ENCODE peak calls at places on chromosome 9, in ten cellular contexts. R is AG10803, N is GM23338, T is HepG2, K is heart right ventricle, Y is heart left ventricle, M is cardiac fibroblast, J is fibroblast of pulmonary artery, I is brain microvascular endothelial cell, E is adrenal gland. L is an unnamed sample.

GRCh38 chr9:116234091-116234490 is 80.5 kb downstream of the PAPPA start:
- DNase-seq in Y (no peak), N (no peak), K (no peak), T (no peak), R (peak), J (peak), M (peak), I (peak), E (no peak), L (peak)

GRCh38 chr9:112124156-112124555 is 50.9 kb downstream of the SUSD1 start:
- DNase-seq in J (no peak), R (no peak), E (no peak), M (no peak), N (no peak), Y (no peak), T (no peak), I (no peak), K (no peak), L (no peak)

GRCh38 chr9:71518045-71518888 is 250.0 kb downstream of the CEMIP2 start:
- DNase-seq in R (peak), M (peak), Y (no peak), K (no peak), I (no peak), J (peak), N (no peak), E (no peak), T (no peak), L (no peak)

GRCh38 chr9:93636172-93636661 is 59.8 kb downstream of the PHF2 start:
- DNase-seq in K (no peak), I (no peak), N (no peak), M (no peak), T (no peak), J (no peak), Y (peak), E (no peak), R (no peak), L (no peak)

GRCh38 chr9:107394264-107394663 is 95.3 kb downstream of the KLF4 start:
- DNase-seq in R (peak), Y (no peak), N (no peak), I (no peak), J (peak), M (no peak), T (no peak), E (no peak), K (no peak), L (no peak)

GRCh38 chr9:20684865-20685696 is 1.0 kb downstream of the FOCAD start:
- DNase-seq in N (no peak), Y (no peak), M (peak), T (no peak), K (no peak), E (no peak), I (peak), R (peak), J (peak), L (peak)

GRCh38 chr9:114327749-114328148 is 1.9 kb upstream of the ORM2 start:
- DNase-seq in K (no peak), Y (no peak), R (no peak), I (no peak), E (no peak), J (no peak), N (no peak), M (no peak), T (no peak), L (no peak)

GRCh38 chr9:8486095-8486494 is 686.5 kb upstream of the DMAC1 start:
- DNase-seq in J (peak), K (no peak), I (peak), R (no peak), N (peak), M (peak), E (no peak), T (no peak), Y (peak), L (peak)

GRCh38 chr9:121331992-121332685 is 37.9 kb downstream of the STOM start:
- DNase-seq in Y (no peak), R (peak), J (peak), K (no peak), M (peak), E (no peak), T (no peak), I (peak), N (peak), L (no peak)

GRCh38 chr9:88534456-88535225 is at the start of gene NXNL2:
- DNase-seq in M (peak), N (peak), J (peak), R (peak), E (peak), Y (peak), K (peak), I (peak), T (no peak), L (peak)

GRCh38 chr9:33158555-33159057 is 8.5 kb downstream of the B4GALT1 start:
- DNase-seq in N (no peak), M (no peak), Y (no peak), K (no peak), I (no peak), T (no peak), E (no peak), J (no peak), R (no peak), L (no peak)

DNA sequence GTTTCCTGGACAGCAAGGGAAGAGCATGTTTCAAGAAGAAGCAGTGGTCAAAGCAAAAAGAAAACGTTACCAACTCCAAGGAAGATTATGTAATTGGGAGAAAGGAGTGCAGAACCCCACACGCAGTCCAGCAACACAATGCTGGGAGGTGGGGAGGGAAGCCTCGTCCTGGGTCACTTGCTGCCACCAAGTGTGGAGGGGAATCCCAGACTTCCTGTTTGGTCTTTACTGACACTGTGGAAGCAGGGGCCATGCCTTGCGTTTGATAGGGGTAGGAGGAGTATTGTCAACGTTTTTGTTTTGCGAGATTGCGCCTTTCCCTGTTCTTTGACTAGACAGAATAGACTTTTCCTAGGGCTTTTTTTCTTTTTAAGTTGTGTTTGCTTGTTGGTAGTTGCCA is 421.0 kb downstream of the KDM4C start:
- DNase-seq in Y (no peak), E (no peak), M (no peak), T (no peak), I (no peak), J (no peak), K (no peak), R (no peak), N (no peak), L (no peak)
- TF ChIP-seq CTCF in Y (no peak), E (no peak), M (no peak), T (no peak), I (no peak), J (no peak), K (no peak), R (no peak), N (no peak), L (no peak)

GRCh38 chr9:127449332-127449966 is 1.8 kb downstream of the RPL12 start:
- DNase-seq in E (no peak), M (no peak), I (no peak), J (no peak), N (no peak), K (no peak), R (no peak), Y (no peak), T (no peak), L (no peak)
- H3K4me3 ChIP-seq in E (no peak), M (peak), I (peak), J (peak), N (peak), K (no peak), R (peak), Y (peak), T (peak), L (peak)

DNA sequence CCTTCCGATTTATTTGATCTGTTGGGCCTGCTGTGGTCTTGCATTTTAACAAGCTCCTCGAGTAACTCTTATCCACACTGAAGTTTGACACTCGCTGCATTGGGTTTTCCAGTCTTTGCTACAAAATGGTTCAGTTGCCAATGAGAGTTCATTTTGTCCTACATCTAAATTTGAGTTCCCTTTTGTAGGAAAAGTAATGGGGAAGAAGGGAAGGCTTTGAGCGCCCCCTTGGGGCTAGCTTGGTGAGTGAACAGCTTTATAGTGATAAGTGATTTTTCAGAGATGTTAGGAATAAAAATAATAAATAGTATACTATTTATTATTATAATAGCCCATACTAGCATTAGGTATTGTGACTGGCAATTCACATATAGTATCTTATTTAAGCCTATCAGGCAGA is 89.9 kb upstream of the GNAQ start:
- DNase-seq in N (peak), T (peak), M (peak), Y (peak), K (peak), J (peak), R (peak), E (peak), I (peak), L (peak)
- TF ChIP-seq CTCF in N (peak), T (peak), M (peak), Y (peak), K (peak), J (peak), R (peak), E (peak), I (peak), L (peak)

DNA sequence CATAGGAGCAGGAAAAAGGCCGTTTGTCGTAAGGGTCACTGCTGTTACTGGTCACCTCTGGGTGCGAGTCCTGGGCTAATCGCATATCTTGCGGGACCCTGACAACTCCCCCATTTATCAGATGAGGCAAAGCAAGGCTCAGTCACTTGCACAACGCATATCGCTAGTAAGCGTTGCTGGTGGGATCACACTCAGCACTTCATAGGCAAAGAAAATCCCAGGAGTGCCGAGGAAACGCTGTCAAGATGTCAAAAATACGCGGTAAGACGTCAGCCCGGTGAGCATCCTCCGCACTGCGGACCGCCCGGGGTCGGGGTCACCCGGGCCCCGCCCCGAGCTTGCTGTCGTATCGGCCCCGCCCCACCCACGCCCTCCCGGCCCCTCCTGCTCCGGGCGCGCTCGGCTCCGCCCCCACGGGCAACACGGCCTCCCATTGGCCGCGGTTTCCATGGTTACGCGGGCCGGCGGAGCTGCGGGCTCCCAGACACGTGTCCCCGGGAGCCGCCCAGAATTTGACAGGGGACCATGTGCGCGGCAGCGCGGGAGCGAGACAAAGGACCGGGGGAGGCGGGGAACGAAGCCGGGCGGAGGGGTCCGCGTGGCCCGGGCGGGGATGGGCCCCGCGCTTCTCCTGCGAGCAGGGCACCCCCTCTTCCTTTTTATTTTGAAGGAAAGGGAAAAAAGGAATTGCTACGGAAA is 80.2 kb upstream of the IER5L start:
- DNase-seq in T (peak), N (peak), I (peak), M (peak), R (peak), Y (peak), J (peak), E (peak), K (peak), L (peak)
- H3K4me3 ChIP-seq in T (no peak), N (peak), I (peak), M (no peak), R (peak), Y (peak), J (peak), E (no peak), K (no peak), L (peak)

GRCh38 chr9:126009047-126009446 is 261.9 kb downstream of the PBX3 start:
- DNase-seq in Y (no peak), E (no peak), I (no peak), T (no peak), R (no peak), N (no peak), M (peak), K (no peak), J (no peak), L (no peak)
- TF ChIP-seq CTCF in Y (no peak), E (no peak), I (peak), T (peak), R (peak), N (peak), M (peak), K (no peak), J (peak), L (peak)

GRCh38 chr9:134193912-134194535 is 29.7 kb upstream of the RNU6ATAC start:
- DNase-seq in Y (no peak), R (no peak), N (no peak), J (no peak), E (peak), M (no peak), K (no peak), T (no peak), I (no peak), L (no peak)
- H3K4me3 ChIP-seq in Y (no peak), R (no peak), N (no peak), J (no peak), E (no peak), M (no peak), K (no peak), T (no peak), I (no peak), L (no peak)

GRCh38 chr9:126144617-126145456 is 181.8 kb upstream of the MVB12B start:
- DNase-seq in T (peak), Y (no peak), J (no peak), N (no peak), I (no peak), R (no peak), M (no peak), E (no peak), K (no peak), L (no peak)

GRCh38 chr9:126147186-126147585 is 179.4 kb upstream of the MVB12B start:
- DNase-seq in E (no peak), K (no peak), I (no peak), Y (no peak), R (no peak), T (no peak), J (no peak), N (no peak), M (no peak), L (no peak)

GRCh38 chr9:126145887-126146253 is 180.8 kb upstream of the MVB12B start:
- DNase-seq in J (no peak), I (no peak), M (no peak), Y (no peak), R (no peak), E (no peak), K (no peak), T (no peak), N (no peak), L (no peak)

GRCh38 chr9:126147620-126148522 is 178.8 kb upstream of the MVB12B start:
- DNase-seq in E (no peak), J (no peak), N (no peak), K (no peak), T (no peak), M (no peak), Y (no peak), R (no peak), I (no peak), L (no peak)

DNA sequence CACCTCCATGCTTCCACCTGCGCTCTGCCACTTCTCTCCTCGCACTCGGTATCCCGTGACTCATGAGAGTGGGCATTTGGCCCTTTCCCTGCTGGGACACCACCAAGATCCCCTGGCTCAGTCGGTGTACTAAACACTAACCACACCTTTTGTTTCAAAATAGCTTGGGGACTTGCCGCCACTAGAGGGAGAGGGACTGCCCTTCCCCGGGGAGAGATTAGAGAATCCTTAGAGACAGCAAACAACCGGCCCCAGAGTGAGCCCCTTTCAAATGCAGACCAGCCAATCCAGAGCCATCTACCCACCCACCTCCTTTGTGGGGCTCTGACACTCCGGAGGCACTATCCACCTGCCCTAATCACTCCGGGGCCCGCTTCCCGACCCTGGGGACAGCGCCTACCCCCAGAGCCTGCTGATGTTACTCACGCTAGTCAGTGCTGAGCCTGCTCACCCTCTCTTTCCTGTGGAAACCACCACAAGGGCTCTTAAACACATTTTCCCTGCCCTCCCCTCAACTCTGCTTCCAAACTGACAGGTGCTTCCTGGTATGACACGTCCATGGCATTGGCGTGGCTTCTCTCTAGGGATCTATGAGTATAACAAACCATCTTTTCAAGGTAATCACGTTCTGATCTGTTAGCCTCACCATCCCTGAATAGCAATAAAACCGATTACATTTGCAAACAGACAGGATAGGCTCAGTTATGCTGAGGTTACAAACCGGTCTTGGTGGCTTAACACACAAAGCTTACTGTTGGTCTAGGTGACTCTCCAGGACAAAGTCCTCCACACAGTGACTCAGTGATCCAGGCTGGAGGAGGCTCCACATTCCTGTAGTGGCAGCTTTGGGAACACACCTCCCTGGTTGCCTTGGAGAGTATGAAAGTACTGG is 180.1 kb upstream of the MVB12B start:
- DNase-seq in N (peak), I (no peak), J (no peak), T (peak), Y (no peak), K (no peak), E (peak), M (no peak), R (no peak), L (peak)
- TF ChIP-seq CTCF in N (peak), I (peak), J (peak), T (peak), Y (no peak), K (no peak), E (peak), M (peak), R (peak), L (peak)

GRCh38 chr9:132192728-132193127 is 30.9 kb downstream of the NTNG2 start:
- DNase-seq in I (no peak), T (no peak), R (no peak), K (no peak), E (no peak), N (no peak), M (no peak), Y (no peak), J (no peak), L (no peak)
- H3K4me3 ChIP-seq in I (no peak), T (no peak), R (no peak), K (no peak), E (no peak), N (no peak), M (no peak), Y (no peak), J (no peak), L (no peak)

GRCh38 chr9:79257215-79257614 is 314.6 kb upstream of the TLE4 start:
- DNase-seq in Y (no peak), M (no peak), K (no peak), E (no peak), J (no peak), T (no peak), R (no peak), N (peak), I (no peak), L (peak)

GRCh38 chr9:79257671-79258410 is 313.9 kb upstream of the TLE4 start:
- DNase-seq in N (peak), M (no peak), I (no peak), T (no peak), J (no peak), Y (no peak), R (no peak), E (no peak), K (no peak), L (no peak)

GRCh38 chr9:79255681-79256080 is 316.1 kb upstream of the TLE4 start:
- DNase-seq in M (no peak), J (no peak), T (no peak), N (no peak), K (no peak), Y (no peak), R (no peak), I (no peak), E (no peak), L (no peak)

GRCh38 chr9:79256691-79257213 is 315.0 kb upstream of the TLE4 start:
- DNase-seq in K (no peak), E (no peak), R (peak), N (peak), J (peak), T (no peak), Y (no peak), I (no peak), M (peak), L (no peak)

GRCh38 chr9:79254900-79255651 is 316.7 kb upstream of the TLE4 start:
- DNase-seq in M (peak), N (peak), J (peak), I (no peak), E (no peak), R (no peak), K (no peak), T (no peak), Y (no peak), L (peak)
- TF ChIP-seq CTCF in M (peak), N (peak), J (peak), I (peak), E (no peak), R (peak), K (no peak), T (no peak), Y (no peak), L (peak)

GRCh38 chr9:136093331-136093986 is 1.6 kb downstream of the NACC2 start:
- DNase-seq in N (no peak), M (peak), E (peak), I (no peak), R (peak), T (no peak), J (no peak), K (peak), Y (no peak), L (no peak)
- H3K4me3 ChIP-seq in N (peak), M (peak), E (peak), I (peak), R (peak), T (peak), J (peak), K (peak), Y (peak), L (peak)

L was measured in epithelial cell of esophagus.